ENCODE peak calls at places on chromosomes 1 and 21, in five cellular contexts. J is T47D, F is GM06990, H is brain microvascular endothelial cell, T is astrocyte of the cerebellum. Y is an unnamed sample.

GRCh38 chr1:13749543-13750307 is 49.7 kb downstream of the PRDM2 start:
- DNase-seq in H (no peak), J (no peak), T (no peak), F (peak; percentile 69), Y (no peak)

GRCh38 chr1:20166047-20166446 is 19.8 kb upstream of the UBXN10 start:
- DNase-seq in F (no peak), H (no peak), T (no peak), J (peak; percentile 46), Y (no peak)

GRCh38 chr1:3383679-3384078 is 70.8 kb upstream of the ARHGEF16 start:
- DNase-seq in H (no peak), J (no peak), F (no peak), T (no peak), Y (no peak)

GRCh38 chr1:26275580-26276431 is 4.1 kb upstream of the SH3BGRL3 start:
- DNase-seq in T (peak; percentile 64), H (peak; percentile 89), F (no peak), J (peak; percentile 82), Y (peak; percentile 67)

GRCh38 chr1:196535727-196536126 is 72.5 kb downstream of the KCNT2 start:
- DNase-seq in J (peak; percentile 67), H (peak; percentile 50), T (no peak), F (peak; percentile 31), Y (no peak)

GRCh38 chr1:224769987-224770693 is 154.0 kb downstream of the CNIH3 start:
- DNase-seq in T (peak; percentile 19), F (no peak), H (peak; percentile 11), J (peak; percentile 29), Y (no peak)

GRCh38 chr21:18524097-18524496 is 120.5 kb upstream of the TMPRSS15 start:
- DNase-seq in T (no peak), F (no peak), J (no peak), H (no peak), Y (no peak)

GRCh38 chr1:162335126-162335525 is 41.5 kb downstream of the SPATA46 start:
- DNase-seq in F (no peak), J (no peak), H (no peak), T (peak; percentile 55), Y (no peak)

GRCh38 chr1:34709547-34709946 is 45.3 kb upstream of the GJB5 start:
- DNase-seq in H (peak; percentile 7), J (peak; percentile 39), T (no peak), F (no peak), Y (no peak)

GRCh38 chr1:213374369-213374768 is 323.3 kb downstream of the RPS6KC1 start:
- DNase-seq in T (peak; percentile 23), H (peak; percentile 36), F (no peak), J (peak; percentile 79), Y (peak; percentile 57)

GRCh38 chr1:67534627-67535065 is 104.4 kb upstream of the SERBP1 start:
- DNase-seq in H (peak; percentile 69), T (no peak), J (no peak), F (no peak), Y (no peak)

GRCh38 chr1:67618285-67619018 is 66.5 kb upstream of the GADD45A start:
- DNase-seq in H (peak; percentile 94), F (no peak), T (peak; percentile 86), J (peak; percentile 54), Y (peak; percentile 12)

GRCh38 chr1:35441926-35442579 is 115.2 kb downstream of the KIAA0319L start:
- DNase-seq in T (no peak), J (no peak), H (no peak), F (no peak), Y (no peak)

GRCh38 chr1:118077331-118078055 is 107.5 kb downstream of the SPAG17 start:
- DNase-seq in J (peak; percentile 67), H (peak; percentile 29), F (no peak), T (peak; percentile 33), Y (no peak)

GRCh38 chr1:155077758-155078495 is 710 bp upstream of the EFNA3 start:
- DNase-seq in F (no peak), H (no peak), J (peak; percentile 46), T (no peak), Y (no peak)

GRCh38 chr1:78254517-78254916 is 208.8 kb downstream of the GIPC2 start:
- DNase-seq in T (no peak), H (no peak), J (no peak), F (no peak), Y (no peak)

GRCh38 chr1:216765346-216766300 is 42.4 kb upstream of the ESRRG start:
- DNase-seq in H (no peak), J (peak; percentile 21), F (no peak), T (no peak), Y (no peak)

GRCh38 chr1:18100493-18101063 is 7.0 kb upstream of the IGSF21 start:
- DNase-seq in H (peak; percentile 60), J (peak; percentile 70), T (peak; percentile 36), F (no peak), Y (no peak)

GRCh38 chr21:44498965-44499560 is 40.9 kb downstream of the KRTAP10-1 start:
- DNase-seq in H (no peak), T (no peak), J (no peak), F (no peak), Y (no peak)

GRCh38 chr1:44926311-44926781 is 60.0 kb downstream of the EIF2B3 start:
- DNase-seq in F (no peak), H (no peak), J (no peak), T (peak; percentile 40), Y (no peak)

GRCh38 chr1:168112673-168113305 is 23.9 kb downstream of the GPR161 start:
- DNase-seq in J (no peak), H (peak; percentile 77), F (no peak), T (peak; percentile 75), Y (no peak)

GRCh38 chr1:37096523-37096922 is 62.2 kb upstream of the GRIK3 start:
- DNase-seq in T (no peak), H (no peak), F (no peak), J (peak; percentile 61), Y (no peak)

GRCh38 chr1:94658221-94658620 is 116.7 kb upstream of the F3 start:
- DNase-seq in J (no peak), H (peak; percentile 78), T (no peak), F (no peak), Y (no peak)

GRCh38 chr1:92365378-92366044 is 66.7 kb downstream of the RPAP2 start:
- DNase-seq in H (no peak), T (no peak), J (no peak), F (no peak), Y (no peak)

GRCh38 chr1:12507631-12508030 is 110.4 kb downstream of the DHRS3 start:
- DNase-seq in T (no peak), H (no peak), J (no peak), F (no peak), Y (no peak)

GRCh38 chr1:91798241-91798648 is 87.7 kb downstream of the TGFBR3 start:
- DNase-seq in H (no peak), F (no peak), T (no peak), J (no peak), Y (no peak)

GRCh38 chr1:115865704-115866380 is 24.9 kb upstream of the NHLH2 start:
- DNase-seq in H (no peak), F (no peak), J (no peak), T (no peak), Y (no peak)

GRCh38 chr21:44927587-44928461 is 7.1 kb upstream of the ITGB2 start:
- DNase-seq in T (no peak), J (peak; percentile 79), F (peak; percentile 85), H (peak; percentile 13), Y (no peak)

GRCh38 chr21:28729887-28730286 is 262.8 kb downstream of the LTN1 start:
- DNase-seq in H (no peak), T (no peak), F (no peak), J (no peak), Y (no peak)

GRCh38 chr1:203475012-203475981 is at the start of gene PRELP:
- DNase-seq in H (no peak), T (no peak), F (no peak), J (peak; percentile 65), Y (no peak)

GRCh38 chr21:38716942-38717341 is 88.8 kb upstream of the ETS2 start:
- DNase-seq in T (no peak), J (no peak), H (peak; percentile 24), F (no peak), Y (no peak)

GRCh38 chr1:171484760-171485374 is 463 bp upstream of the PRRC2C start:
- DNase-seq in H (no peak), T (no peak), F (no peak), J (no peak), Y (no peak)